ENCODE peak calls at places on chromosomes 13 and 19, in seven cellular contexts. I, V, A, O, E, R and X are unnamed samples. For H3K27me3, the result is how much of the 10 kb centered on the place peaks cover.

GRCh38 chr13:98454389-98454881 is 122.5 kb downstream of the STK24 start:
- DNase-seq in R (no peak), O (no peak), A (no peak), E (no peak), V (peak), I (peak), X (no peak)

GRCh38 chr19:38892841-38893240 is 6.6 kb downstream of the SIRT2 start:
- DNase-seq in V (no peak), R (no peak), E (no peak), A (no peak), I (no peak), O (no peak), X (no peak)

GRCh38 chr19:3964256-3965194 is 6.4 kb downstream of the DAPK3 start:
- DNase-seq in I (no peak), A (no peak), R (no peak), E (no peak), O (no peak), V (no peak), X (no peak)

GRCh38 chr19:3644351-3645066 is 17.9 kb upstream of the CACTIN start:
- DNase-seq in R (no peak), A (no peak), E (peak), I (no peak), V (no peak), O (no peak), X (no peak)

GRCh38 chr13:29832899-29833298 is 17.5 kb downstream of the UBL3 start:
- DNase-seq in R (no peak), A (no peak), O (no peak), V (no peak), I (no peak), E (no peak), X (no peak)

GRCh38 chr13:94702181-94703041 is 9.9 kb downstream of the SOX21 start:
- DNase-seq in V (no peak), A (no peak), O (no peak), R (no peak), I (no peak), E (no peak), X (no peak)

GRCh38 chr13:23325191-23325590 is 108.3 kb downstream of the SACS start:
- DNase-seq in R (no peak), V (no peak), I (no peak), O (no peak), A (no peak), E (no peak), X (no peak)

GRCh38 chr19:35704218-35704617 is at the start of gene ZBTB32:
- DNase-seq in O (no peak), A (no peak), I (peak), E (no peak), R (no peak), V (no peak), X (no peak)

GRCh38 chr13:42260885-42261654 is 10.9 kb upstream of the AKAP11 start:
- DNase-seq in E (no peak), V (no peak), O (no peak), R (no peak), I (no peak), A (no peak), X (no peak)

GRCh38 chr19:30017172-30017571 is 75.1 kb downstream of the URI1 start:
- DNase-seq in E (no peak), V (no peak), A (no peak), I (no peak), R (no peak), O (no peak), X (no peak)

GRCh38 chr13:73075546-73075945 is 16.7 kb downstream of the KLF5 start:
- DNase-seq in V (no peak), I (no peak), R (no peak), A (no peak), E (no peak), O (no peak), X (no peak)

GRCh38 chr19:29832801-29833200 is 21.0 kb downstream of the CCNE1 start:
- DNase-seq in V (no peak), I (no peak), E (no peak), R (no peak), O (no peak), A (no peak), X (no peak)

GRCh38 chr19:55304980-55305379 is 20.2 kb downstream of the TMEM150B start:
- DNase-seq in V (no peak), A (no peak), E (no peak), I (no peak), O (no peak), R (no peak), X (no peak)

GRCh38 chr13:55432814-55433213 is 1707.9 kb upstream of the PRR20A start:
- DNase-seq in A (no peak), R (no peak), I (no peak), E (no peak), V (no peak), O (no peak), X (no peak)

GRCh38 chr19:50383307-50383851 is 768 bp upstream of the POLD1 start:
- DNase-seq in I (no peak), V (no peak), A (no peak), E (no peak), R (no peak), O (no peak), X (no peak)

GRCh38 chr19:48102870-48103751 is 7.5 kb downstream of the PLA2G4C start:
- DNase-seq in I (peak), O (no peak), V (no peak), E (no peak), R (no peak), A (peak), X (no peak)

GRCh38 chr19:3146677-3147100 is 10.9 kb downstream of the GNA15 start:
- DNase-seq in I (no peak), E (no peak), R (peak), V (no peak), A (no peak), O (peak), X (peak)

GRCh38 chr19:42111811-42112210 is 20.4 kb downstream of the POU2F2 start:
- DNase-seq in O (no peak), V (no peak), E (no peak), A (no peak), R (no peak), I (no peak), X (no peak)

GRCh38 chr13:75258159-75258782 is 223.7 kb downstream of the TBC1D4 start:
- DNase-seq in A (no peak), E (no peak), V (no peak), R (no peak), I (peak), O (no peak), X (no peak)

GRCh38 chr13:24159921-24160324 is 597 bp upstream of the SPATA13 start:
- DNase-seq in I (no peak), R (no peak), A (no peak), O (no peak), V (no peak), E (no peak), X (no peak)

GRCh38 chr13:73984949-73985691 is 149.1 kb downstream of the KLF12 start:
- DNase-seq in V (no peak), E (no peak), I (peak), A (no peak), R (peak), O (peak), X (peak)

GRCh38 chr13:76937416-76937815 is 10.9 kb upstream of the ACOD1 start:
- DNase-seq in I (no peak), A (peak), R (no peak), E (no peak), O (no peak), V (peak), X (no peak)

GRCh38 chr19:53424968-53425597 is 6.7 kb upstream of the ZNF761 start:
- DNase-seq in V (no peak), I (peak), R (peak), A (peak), E (peak), O (peak), X (peak)

GRCh38 chr13:31037351-31037750 is 104.9 kb downstream of the TEX26 start:
- DNase-seq in A (no peak), V (no peak), R (no peak), O (no peak), I (no peak), E (no peak), X (no peak)

GRCh38 chr19:46256855-46257254 is 27.3 kb downstream of the IGFL1 start:
- DNase-seq in I (no peak), A (no peak), R (no peak), O (no peak), V (no peak), E (no peak), X (no peak)
- H3K27me3 ChIP-seq in I (under half), A (under half), R (under half), O (under half), V (under half), E (under half), X (under half)

GRCh38 chr19:46646402-46646801 is 10.4 kb upstream of the GNG8 start:
- DNase-seq in V (no peak), A (no peak), E (no peak), R (no peak), I (no peak), O (no peak), X (no peak)
- H3K27me3 ChIP-seq in V (under half), A (under half), E (under half), R (under half), I (under half), O (under half), X (under half)

GRCh38 chr13:99900960-99901359 is 70.6 kb downstream of the ZIC5 start:
- DNase-seq in R (no peak), A (no peak), I (no peak), V (no peak), O (no peak), E (no peak), X (no peak)

GRCh38 chr13:99896712-99897440 is 74.7 kb downstream of the ZIC5 start:
- DNase-seq in I (no peak), E (no peak), R (no peak), V (no peak), O (no peak), A (no peak), X (no peak)

GRCh38 chr13:99895999-99896695 is 75.4 kb downstream of the ZIC5 start:
- DNase-seq in V (no peak), A (no peak), O (no peak), I (no peak), R (no peak), E (no peak), X (no peak)

GRCh38 chr13:99895428-99895998 is 76.1 kb downstream of the ZIC5 start:
- DNase-seq in E (no peak), V (no peak), I (no peak), A (no peak), O (no peak), R (no peak), X (no peak)

DNA sequence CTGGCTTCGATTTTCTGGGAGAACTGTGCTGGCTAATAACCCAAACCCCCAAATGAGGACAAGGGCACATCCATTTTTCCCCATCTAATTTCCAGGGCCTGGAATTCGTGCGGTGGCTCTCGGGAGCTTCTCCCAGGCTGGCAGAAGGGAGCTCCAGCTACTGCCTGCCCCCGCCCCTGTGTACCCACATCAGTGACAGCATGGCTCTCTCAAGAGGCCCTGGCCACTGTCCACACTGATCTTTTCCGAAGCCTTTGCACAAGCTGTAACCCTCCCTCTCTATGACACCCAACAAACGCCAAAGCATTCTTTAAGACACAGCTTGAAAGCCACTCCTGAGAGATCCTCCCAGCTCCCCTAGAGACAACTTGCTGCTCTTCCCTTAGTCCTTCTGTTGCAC is 73.1 kb downstream of the ZIC5 start:
- DNase-seq in V (no peak), O (no peak), E (no peak), I (no peak), R (no peak), A (no peak), X (no peak)
- H3K27me3 ChIP-seq in V (under half), O (under half), E (under half), I (under half), R (under half), A (under half), X (under half)

DNA sequence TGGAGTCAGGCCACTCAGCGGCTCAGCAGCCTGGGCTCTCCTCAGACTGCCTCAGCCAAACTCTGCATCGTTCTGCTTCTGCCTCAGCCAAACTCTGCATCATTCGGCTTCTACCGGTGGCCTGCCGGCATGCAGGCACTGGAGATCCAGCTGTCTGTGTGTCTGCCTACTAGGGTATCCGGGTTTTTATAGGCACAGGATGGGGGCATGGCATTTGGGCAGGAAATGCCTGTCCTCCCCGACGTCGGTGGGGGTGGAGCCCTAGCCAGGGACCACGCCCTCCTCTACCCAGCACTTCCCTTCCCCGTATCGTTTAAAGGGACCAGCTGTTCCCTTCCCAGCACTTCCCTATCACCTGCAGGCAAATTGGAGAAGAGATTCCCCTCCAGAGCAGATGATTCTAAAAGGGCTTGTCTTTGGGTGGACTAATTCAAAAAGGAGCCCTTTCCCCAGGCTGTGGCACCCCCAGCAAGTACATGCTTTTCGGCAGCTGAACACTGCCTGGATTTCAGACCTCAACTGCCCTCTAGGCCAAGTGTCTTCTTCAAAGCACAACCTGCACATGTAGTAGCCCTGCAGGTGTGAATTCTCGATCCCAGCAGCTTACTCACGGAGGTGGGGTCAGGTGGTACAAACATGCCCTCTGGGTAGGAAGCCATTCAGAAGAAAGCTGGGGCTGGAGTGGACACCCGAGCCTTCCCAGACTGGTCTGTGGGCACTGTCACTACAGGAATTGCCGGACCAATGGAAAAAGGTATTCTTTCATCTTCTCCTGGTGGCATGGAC is 25.5 kb upstream of the GPR12 start:
- DNase-seq in O (peak), A (peak), V (no peak), E (no peak), R (peak), I (no peak), X (peak)
- H3K27me3 ChIP-seq in O (under half), A (under half), V (under half), E (under half), R (under half), I (under half), X (under half)

DNA sequence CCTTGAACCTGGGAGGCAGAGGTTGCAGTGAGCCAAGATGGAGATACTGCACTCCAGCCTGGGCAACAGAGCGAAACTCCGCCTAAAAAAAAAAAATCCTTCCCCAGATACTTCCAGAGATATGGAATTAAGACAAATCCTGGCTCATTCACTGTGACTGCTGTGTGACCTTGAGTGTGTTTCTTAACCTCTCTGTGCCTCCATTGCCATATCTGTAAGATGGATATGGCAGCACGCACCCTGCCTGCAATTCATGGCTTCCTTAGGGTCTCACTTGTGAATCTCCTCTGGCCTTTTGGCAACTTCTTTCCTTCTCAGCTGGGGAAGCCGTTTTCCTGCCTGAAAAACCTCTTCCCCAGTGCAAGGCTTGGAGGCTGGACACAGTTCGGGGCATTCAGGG is 33.8 kb upstream of the ONECUT3 start:
- DNase-seq in R (no peak), I (no peak), A (no peak), E (no peak), O (no peak), V (no peak), X (no peak)
- H3K27me3 ChIP-seq in R (under half), I (under half), A (under half), E (under half), O (under half), V (under half), X (under half)

DNA sequence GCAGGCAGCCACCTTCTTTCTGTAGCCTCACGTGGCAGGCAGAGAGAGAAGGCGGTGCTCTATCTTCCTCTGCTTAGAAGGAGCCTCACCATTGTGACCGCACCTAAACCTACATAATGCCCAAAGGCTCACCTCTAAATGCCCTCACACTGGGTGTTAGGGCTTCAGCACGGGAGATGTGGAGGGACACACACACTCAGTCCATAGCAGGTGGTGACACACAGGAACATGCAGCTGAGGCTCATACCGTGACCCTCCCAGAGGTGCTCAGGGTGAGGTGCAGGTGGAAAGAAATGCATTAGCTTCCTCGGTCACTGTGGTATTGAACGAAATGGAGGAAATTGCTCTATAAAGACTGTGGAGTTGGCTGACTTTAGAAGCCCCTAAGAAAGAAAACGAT is 37.7 kb upstream of the TUBGCP3 start:
- DNase-seq in R (no peak), V (no peak), I (no peak), E (no peak), O (no peak), A (no peak), X (no peak)
- H3K27me3 ChIP-seq in R (under half), V (under half), I (under half), E (under half), O (under half), A (under half), X (under half)

DNA sequence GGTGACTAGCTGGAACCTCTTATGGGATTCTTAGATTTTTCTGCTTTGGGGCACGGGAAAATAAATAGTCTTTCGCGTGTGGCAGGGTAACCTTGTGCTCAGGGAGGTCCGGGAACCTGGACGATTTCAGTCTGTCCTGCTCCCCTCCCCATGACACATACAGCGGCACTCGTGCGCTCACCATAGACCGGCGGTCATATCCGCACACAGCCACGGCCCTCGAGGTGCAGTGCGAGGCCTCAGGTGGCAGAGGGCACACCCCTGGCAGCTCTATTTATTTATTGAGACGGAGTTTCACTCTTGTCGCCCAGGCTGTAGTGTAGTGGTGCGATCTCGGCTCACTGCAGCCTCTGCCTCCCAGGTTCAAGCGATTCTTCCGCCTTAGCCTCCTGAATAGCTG is 3.0 kb downstream of the ONECUT3 start:
- DNase-seq in V (no peak), A (no peak), R (no peak), I (no peak), O (no peak), E (no peak), X (no peak)
- H3K27me3 ChIP-seq in V (half or more), A (half or more), R (under half), I (half or more), O (under half), E (half or more), X (half or more)

GRCh38 chr19:45879971-45880370 is 6.0 kb downstream of the IRF2BP1 start:
- DNase-seq in I (no peak), E (no peak), A (no peak), R (no peak), O (no peak), V (no peak), X (no peak)
- H3K27me3 ChIP-seq in I (under half), E (under half), A (under half), R (under half), O (under half), V (under half), X (under half)